ENCODE peak calls at places on chromosomes 13 and 19, in seven cellular contexts. One of them, this sample, is unnamed.

GRCh38 chr13:98214707-98215106 is 37.6 kb upstream of the RNF113B start:
- DNase-seq in body of pancreas: peak
- DNase-seq in mammary epithelial cell: peak
- DNase-seq in stomach: peak
- DNase-seq in brain microvascular endothelial cell: no peak
- DNase-seq in upper lobe of right lung: no peak
- DNase-seq in fibroblast of mammary gland: no peak
- DNase-seq in this sample: no peak

GRCh38 chr13:112762690-112763080 is 72.8 kb downstream of the ATP11A start:
- DNase-seq in brain microvascular endothelial cell: no peak
- DNase-seq in body of pancreas: no peak
- DNase-seq in upper lobe of right lung: peak
- DNase-seq in stomach: no peak
- DNase-seq in fibroblast of mammary gland: no peak
- DNase-seq in mammary epithelial cell: no peak
- DNase-seq in this sample: no peak

GRCh38 chr13:40094056-40094455 is 438.6 kb downstream of the COG6 start:
- DNase-seq in body of pancreas: no peak
- DNase-seq in fibroblast of mammary gland: no peak
- DNase-seq in brain microvascular endothelial cell: no peak
- DNase-seq in upper lobe of right lung: no peak
- DNase-seq in mammary epithelial cell: peak
- DNase-seq in stomach: no peak
- DNase-seq in this sample: no peak

GRCh38 chr19:18379803-18380747 is 5.9 kb upstream of the GDF15 start:
- DNase-seq in fibroblast of mammary gland: peak
- DNase-seq in brain microvascular endothelial cell: peak
- DNase-seq in stomach: peak
- DNase-seq in body of pancreas: peak
- DNase-seq in upper lobe of right lung: peak
- DNase-seq in mammary epithelial cell: peak
- DNase-seq in this sample: peak

GRCh38 chr19:45161715-45162463 is 1.1 kb upstream of the NKPD1 start:
- DNase-seq in brain microvascular endothelial cell: no peak
- DNase-seq in body of pancreas: no peak
- DNase-seq in upper lobe of right lung: no peak
- DNase-seq in fibroblast of mammary gland: peak
- DNase-seq in mammary epithelial cell: no peak
- DNase-seq in stomach: peak
- DNase-seq in this sample: peak

GRCh38 chr13:111020546-111020945 is 94.6 kb upstream of the ARHGEF7 start:
- DNase-seq in mammary epithelial cell: no peak
- DNase-seq in fibroblast of mammary gland: no peak
- DNase-seq in stomach: no peak
- DNase-seq in upper lobe of right lung: no peak
- DNase-seq in body of pancreas: no peak
- DNase-seq in brain microvascular endothelial cell: no peak
- DNase-seq in this sample: no peak

GRCh38 chr19:55113570-55114039 is 3.8 kb downstream of the PPP1R12C start:
- DNase-seq in stomach: peak
- DNase-seq in body of pancreas: peak
- DNase-seq in fibroblast of mammary gland: peak
- DNase-seq in upper lobe of right lung: peak
- DNase-seq in mammary epithelial cell: peak
- DNase-seq in brain microvascular endothelial cell: peak
- DNase-seq in this sample: no peak

GRCh38 chr13:113410472-113411201 is 42.7 kb downstream of the ADPRHL1 start:
- DNase-seq in fibroblast of mammary gland: peak
- DNase-seq in brain microvascular endothelial cell: peak
- DNase-seq in body of pancreas: no peak
- DNase-seq in mammary epithelial cell: peak
- DNase-seq in upper lobe of right lung: peak
- DNase-seq in stomach: no peak
- DNase-seq in this sample: no peak

GRCh38 chr19:49333426-49334288 is 1.5 kb upstream of the CD37 start:
- DNase-seq in stomach: peak
- DNase-seq in mammary epithelial cell: no peak
- DNase-seq in upper lobe of right lung: peak
- DNase-seq in body of pancreas: no peak
- DNase-seq in brain microvascular endothelial cell: no peak
- DNase-seq in fibroblast of mammary gland: peak
- DNase-seq in this sample: no peak

GRCh38 chr19:36526581-36526980 is 1.5 kb downstream of the ZNF260 start:
- DNase-seq in brain microvascular endothelial cell: no peak
- DNase-seq in fibroblast of mammary gland: no peak
- DNase-seq in stomach: no peak
- DNase-seq in body of pancreas: no peak
- DNase-seq in mammary epithelial cell: peak
- DNase-seq in upper lobe of right lung: no peak
- DNase-seq in this sample: no peak

GRCh38 chr19:57110592-57111328 is 9.0 kb upstream of the USP29 start:
- DNase-seq in brain microvascular endothelial cell: no peak
- DNase-seq in mammary epithelial cell: no peak
- DNase-seq in upper lobe of right lung: no peak
- DNase-seq in fibroblast of mammary gland: peak
- DNase-seq in stomach: no peak
- DNase-seq in body of pancreas: no peak
- DNase-seq in this sample: no peak

GRCh38 chr13:51148952-51149573 is 38.0 kb upstream of the C13orf42 start:
- DNase-seq in body of pancreas: peak
- DNase-seq in mammary epithelial cell: peak
- DNase-seq in stomach: no peak
- DNase-seq in upper lobe of right lung: no peak
- DNase-seq in fibroblast of mammary gland: peak
- DNase-seq in brain microvascular endothelial cell: peak
- DNase-seq in this sample: no peak

GRCh38 chr19:10583021-10583776 is 3.9 kb downstream of the AP1M2 start:
- DNase-seq in upper lobe of right lung: no peak
- DNase-seq in body of pancreas: no peak
- DNase-seq in mammary epithelial cell: no peak
- DNase-seq in fibroblast of mammary gland: peak
- DNase-seq in stomach: no peak
- DNase-seq in brain microvascular endothelial cell: no peak
- DNase-seq in this sample: no peak

GRCh38 chr19:47109541-47110375 is 3.8 kb downstream of the ZC3H4 start:
- DNase-seq in fibroblast of mammary gland: peak
- DNase-seq in brain microvascular endothelial cell: peak
- DNase-seq in stomach: no peak
- DNase-seq in mammary epithelial cell: peak
- DNase-seq in body of pancreas: no peak
- DNase-seq in upper lobe of right lung: no peak
- DNase-seq in this sample: no peak

GRCh38 chr19:41700381-41701195 is 7.8 kb upstream of the CEACAM5 start:
- DNase-seq in body of pancreas: no peak
- DNase-seq in upper lobe of right lung: no peak
- DNase-seq in stomach: peak
- DNase-seq in fibroblast of mammary gland: no peak
- DNase-seq in mammary epithelial cell: no peak
- DNase-seq in brain microvascular endothelial cell: no peak
- DNase-seq in this sample: no peak

GRCh38 chr19:9165256-9165655 is 13.5 kb upstream of the OR7D2 start:
- DNase-seq in mammary epithelial cell: no peak
- DNase-seq in body of pancreas: no peak
- DNase-seq in fibroblast of mammary gland: no peak
- DNase-seq in brain microvascular endothelial cell: no peak
- DNase-seq in stomach: no peak
- DNase-seq in upper lobe of right lung: no peak
- DNase-seq in this sample: no peak

GRCh38 chr19:17448190-17448967 is at the start of gene TMEM221:
- DNase-seq in brain microvascular endothelial cell: no peak
- DNase-seq in upper lobe of right lung: peak
- DNase-seq in fibroblast of mammary gland: no peak
- DNase-seq in mammary epithelial cell: no peak
- DNase-seq in body of pancreas: peak
- DNase-seq in stomach: peak
- DNase-seq in this sample: peak

GRCh38 chr13:98657506-98658085 is 80.7 kb upstream of the STK24 start:
- DNase-seq in upper lobe of right lung: no peak
- DNase-seq in fibroblast of mammary gland: peak
- DNase-seq in brain microvascular endothelial cell: no peak
- DNase-seq in mammary epithelial cell: no peak
- DNase-seq in stomach: no peak
- DNase-seq in body of pancreas: no peak
- DNase-seq in this sample: no peak

GRCh38 chr13:73428137-73428536 is 369.3 kb downstream of the KLF5 start:
- DNase-seq in brain microvascular endothelial cell: peak
- DNase-seq in body of pancreas: no peak
- DNase-seq in mammary epithelial cell: peak
- DNase-seq in stomach: no peak
- DNase-seq in upper lobe of right lung: no peak
- DNase-seq in fibroblast of mammary gland: peak
- DNase-seq in this sample: no peak

GRCh38 chr13:79246575-79246949 is 159.5 kb downstream of the RBM26 start:
- DNase-seq in upper lobe of right lung: no peak
- DNase-seq in brain microvascular endothelial cell: no peak
- DNase-seq in mammary epithelial cell: no peak
- DNase-seq in stomach: no peak
- DNase-seq in fibroblast of mammary gland: no peak
- DNase-seq in body of pancreas: no peak
- DNase-seq in this sample: no peak

GRCh38 chr19:38928406-38929001 is 2.1 kb downstream of the SARS2 start:
- DNase-seq in brain microvascular endothelial cell: no peak
- DNase-seq in stomach: no peak
- DNase-seq in mammary epithelial cell: no peak
- DNase-seq in fibroblast of mammary gland: no peak
- DNase-seq in upper lobe of right lung: no peak
- DNase-seq in body of pancreas: no peak
- DNase-seq in this sample: no peak

GRCh38 chr13:48156466-48156865 is 61.6 kb upstream of the MED4 start:
- DNase-seq in brain microvascular endothelial cell: no peak
- DNase-seq in upper lobe of right lung: no peak
- DNase-seq in stomach: peak
- DNase-seq in fibroblast of mammary gland: no peak
- DNase-seq in body of pancreas: peak
- DNase-seq in mammary epithelial cell: peak
- DNase-seq in this sample: no peak

GRCh38 chr19:7598180-7598579 is 2.5 kb downstream of the CAMSAP3 start:
- DNase-seq in fibroblast of mammary gland: no peak
- DNase-seq in mammary epithelial cell: no peak
- DNase-seq in stomach: no peak
- DNase-seq in body of pancreas: no peak
- DNase-seq in upper lobe of right lung: no peak
- DNase-seq in brain microvascular endothelial cell: no peak
- DNase-seq in this sample: no peak

GRCh38 chr13:41611385-41611784 is 154.0 kb downstream of the RGCC start:
- DNase-seq in mammary epithelial cell: no peak
- DNase-seq in brain microvascular endothelial cell: no peak
- DNase-seq in upper lobe of right lung: no peak
- DNase-seq in body of pancreas: no peak
- DNase-seq in stomach: no peak
- DNase-seq in fibroblast of mammary gland: no peak
- DNase-seq in this sample: no peak

DNA sequence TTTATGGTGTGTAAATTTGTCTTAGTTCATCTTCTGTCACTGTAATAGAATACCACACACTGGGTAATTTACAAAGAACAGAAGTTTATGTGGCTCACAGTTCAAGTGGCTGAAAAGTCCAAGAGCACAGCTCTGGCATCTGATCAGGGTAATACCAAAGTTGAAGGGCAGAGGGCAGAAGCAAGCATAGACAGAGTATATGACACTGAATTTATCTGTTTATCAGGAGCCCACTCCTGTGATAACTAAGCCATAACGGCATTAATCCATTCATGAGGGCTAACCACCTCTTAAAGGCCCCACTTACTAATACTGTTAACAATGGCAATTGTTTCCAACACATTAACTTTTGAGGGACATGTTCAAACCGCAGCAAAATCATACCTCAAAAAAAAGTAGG is 4.0 kb upstream of the RFXAP start:
- DNase-seq in fibroblast of mammary gland: no peak
- DNase-seq in mammary epithelial cell: no peak
- DNase-seq in upper lobe of right lung: no peak
- DNase-seq in stomach: no peak
- DNase-seq in brain microvascular endothelial cell: no peak
- DNase-seq in body of pancreas: no peak
- DNase-seq in this sample: no peak
- TF ChIP-seq CTCF in fibroblast of mammary gland: peak
- TF ChIP-seq CTCF in mammary epithelial cell: peak
- TF ChIP-seq CTCF in upper lobe of right lung: peak
- TF ChIP-seq CTCF in stomach: no peak
- TF ChIP-seq CTCF in brain microvascular endothelial cell: peak
- TF ChIP-seq CTCF in body of pancreas: no peak
- TF ChIP-seq CTCF in this sample: peak

GRCh38 chr19:51110666-51110971 is 2.4 kb upstream of the CTU1 start:
- DNase-seq in body of pancreas: no peak
- DNase-seq in fibroblast of mammary gland: no peak
- DNase-seq in upper lobe of right lung: no peak
- DNase-seq in stomach: no peak
- DNase-seq in brain microvascular endothelial cell: no peak
- DNase-seq in mammary epithelial cell: no peak
- DNase-seq in this sample: no peak

GRCh38 chr19:51108066-51108804 is at the start of gene CTU1:
- DNase-seq in body of pancreas: peak
- DNase-seq in upper lobe of right lung: peak
- DNase-seq in mammary epithelial cell: peak
- DNase-seq in brain microvascular endothelial cell: peak
- DNase-seq in stomach: peak
- DNase-seq in fibroblast of mammary gland: peak
- DNase-seq in this sample: peak

GRCh38 chr19:51108805-51109146 is 567 bp upstream of the CTU1 start:
- DNase-seq in fibroblast of mammary gland: no peak
- DNase-seq in brain microvascular endothelial cell: no peak
- DNase-seq in body of pancreas: no peak
- DNase-seq in upper lobe of right lung: no peak
- DNase-seq in stomach: no peak
- DNase-seq in mammary epithelial cell: no peak
- DNase-seq in this sample: no peak

GRCh38 chr19:51114087-51114714 is 6.0 kb upstream of the CTU1 start:
- DNase-seq in upper lobe of right lung: no peak
- DNase-seq in brain microvascular endothelial cell: no peak
- DNase-seq in stomach: no peak
- DNase-seq in mammary epithelial cell: no peak
- DNase-seq in fibroblast of mammary gland: no peak
- DNase-seq in body of pancreas: no peak
- DNase-seq in this sample: no peak

GRCh38 chr19:51111606-51112005 is 3.4 kb upstream of the CTU1 start:
- DNase-seq in brain microvascular endothelial cell: no peak
- DNase-seq in fibroblast of mammary gland: no peak
- DNase-seq in mammary epithelial cell: no peak
- DNase-seq in upper lobe of right lung: no peak
- DNase-seq in stomach: no peak
- DNase-seq in body of pancreas: no peak
- DNase-seq in this sample: no peak
- TF ChIP-seq CTCF in brain microvascular endothelial cell: peak
- TF ChIP-seq CTCF in fibroblast of mammary gland: peak
- TF ChIP-seq CTCF in mammary epithelial cell: peak
- TF ChIP-seq CTCF in upper lobe of right lung: peak
- TF ChIP-seq CTCF in stomach: no peak
- TF ChIP-seq CTCF in body of pancreas: no peak
- TF ChIP-seq CTCF in this sample: peak

GRCh38 chr13:60335531-60335930 is 61.5 kb upstream of the TDRD3 start:
- DNase-seq in brain microvascular endothelial cell: no peak
- DNase-seq in mammary epithelial cell: no peak
- DNase-seq in body of pancreas: no peak
- DNase-seq in upper lobe of right lung: no peak
- DNase-seq in stomach: no peak
- DNase-seq in fibroblast of mammary gland: peak
- DNase-seq in this sample: no peak
- TF ChIP-seq CTCF in brain microvascular endothelial cell: peak
- TF ChIP-seq CTCF in mammary epithelial cell: peak
- TF ChIP-seq CTCF in body of pancreas: peak
- TF ChIP-seq CTCF in upper lobe of right lung: peak
- TF ChIP-seq CTCF in stomach: no peak
- TF ChIP-seq CTCF in fibroblast of mammary gland: peak
- TF ChIP-seq CTCF in this sample: peak

GRCh38 chr13:82062772-82063171 is 1721.8 kb upstream of the SPRY2 start:
- DNase-seq in fibroblast of mammary gland: no peak
- DNase-seq in body of pancreas: no peak
- DNase-seq in mammary epithelial cell: no peak
- DNase-seq in stomach: no peak
- DNase-seq in upper lobe of right lung: no peak
- DNase-seq in brain microvascular endothelial cell: no peak
- DNase-seq in this sample: no peak

GRCh38 chr13:82058364-82058763 is 1717.4 kb upstream of the SPRY2 start:
- DNase-seq in upper lobe of right lung: no peak
- DNase-seq in brain microvascular endothelial cell: no peak
- DNase-seq in mammary epithelial cell: no peak
- DNase-seq in fibroblast of mammary gland: no peak
- DNase-seq in body of pancreas: no peak
- DNase-seq in stomach: no peak
- DNase-seq in this sample: no peak
- TF ChIP-seq CTCF in upper lobe of right lung: no peak
- TF ChIP-seq CTCF in brain microvascular endothelial cell: no peak
- TF ChIP-seq CTCF in mammary epithelial cell: no peak
- TF ChIP-seq CTCF in fibroblast of mammary gland: no peak
- TF ChIP-seq CTCF in body of pancreas: no peak
- TF ChIP-seq CTCF in stomach: no peak
- TF ChIP-seq CTCF in this sample: no peak